ENCODE peak calls at places on chromosomes 2 and 18, in seven cellular contexts. One of them, this sample, is unnamed.

GRCh38 chr2:72619622-72620021 is 206.2 kb downstream of the EXOC6B start:
- DNase-seq in gastrocnemius medialis: no peak
- DNase-seq in esophagus muscularis mucosa: no peak
- DNase-seq in body of pancreas: no peak
- DNase-seq in K562: no peak
- DNase-seq in left lung: no peak
- DNase-seq in Peyer's patch: no peak
- DNase-seq in this sample: no peak

GRCh38 chr2:46446871-46447568 is 32.3 kb upstream of the TMEM247 start:
- DNase-seq in gastrocnemius medialis: no peak
- DNase-seq in Peyer's patch: no peak
- DNase-seq in K562: no peak
- DNase-seq in esophagus muscularis mucosa: peak
- DNase-seq in body of pancreas: no peak
- DNase-seq in left lung: no peak
- DNase-seq in this sample: no peak

GRCh38 chr2:103664690-103665089 is 902.9 kb downstream of the TMEM182 start:
- DNase-seq in body of pancreas: no peak
- DNase-seq in K562: no peak
- DNase-seq in left lung: no peak
- DNase-seq in Peyer's patch: no peak
- DNase-seq in gastrocnemius medialis: no peak
- DNase-seq in esophagus muscularis mucosa: no peak
- DNase-seq in this sample: no peak

GRCh38 chr2:172711110-172711509 is 24.5 kb upstream of the RAPGEF4 start:
- DNase-seq in body of pancreas: no peak
- DNase-seq in esophagus muscularis mucosa: no peak
- DNase-seq in K562: no peak
- DNase-seq in left lung: no peak
- DNase-seq in gastrocnemius medialis: no peak
- DNase-seq in Peyer's patch: no peak
- DNase-seq in this sample: no peak

GRCh38 chr2:119476301-119477117 is 44.9 kb downstream of the TMEM37 start:
- DNase-seq in gastrocnemius medialis: peak
- DNase-seq in Peyer's patch: no peak
- DNase-seq in left lung: peak
- DNase-seq in esophagus muscularis mucosa: no peak
- DNase-seq in K562: peak
- DNase-seq in body of pancreas: peak
- DNase-seq in this sample: peak

GRCh38 chr18:35571138-35571537 is 10.4 kb upstream of the GALNT1 start:
- DNase-seq in gastrocnemius medialis: no peak
- DNase-seq in esophagus muscularis mucosa: no peak
- DNase-seq in Peyer's patch: no peak
- DNase-seq in K562: no peak
- DNase-seq in body of pancreas: no peak
- DNase-seq in left lung: no peak
- DNase-seq in this sample: no peak

GRCh38 chr18:61336766-61337165 is 3.5 kb downstream of the CDH20 start:
- DNase-seq in body of pancreas: no peak
- DNase-seq in K562: no peak
- DNase-seq in left lung: no peak
- DNase-seq in Peyer's patch: no peak
- DNase-seq in gastrocnemius medialis: no peak
- DNase-seq in esophagus muscularis mucosa: no peak
- DNase-seq in this sample: no peak

GRCh38 chr2:48347712-48348111 is 182.2 kb upstream of the STON1 start:
- DNase-seq in gastrocnemius medialis: no peak
- DNase-seq in esophagus muscularis mucosa: no peak
- DNase-seq in left lung: no peak
- DNase-seq in Peyer's patch: no peak
- DNase-seq in K562: no peak
- DNase-seq in body of pancreas: no peak
- DNase-seq in this sample: no peak

GRCh38 chr18:11324956-11325873 is 175.8 kb upstream of the PIEZO2 start:
- DNase-seq in Peyer's patch: no peak
- DNase-seq in left lung: no peak
- DNase-seq in body of pancreas: no peak
- DNase-seq in gastrocnemius medialis: no peak
- DNase-seq in K562: no peak
- DNase-seq in esophagus muscularis mucosa: no peak
- DNase-seq in this sample: no peak

GRCh38 chr2:183112575-183112974 is 11.7 kb upstream of the NUP35 start:
- DNase-seq in Peyer's patch: no peak
- DNase-seq in body of pancreas: no peak
- DNase-seq in K562: no peak
- DNase-seq in left lung: no peak
- DNase-seq in gastrocnemius medialis: no peak
- DNase-seq in esophagus muscularis mucosa: no peak
- DNase-seq in this sample: no peak

GRCh38 chr2:1937066-1937465 is 192.8 kb upstream of the PXDN start:
- DNase-seq in body of pancreas: no peak
- DNase-seq in esophagus muscularis mucosa: no peak
- DNase-seq in gastrocnemius medialis: no peak
- DNase-seq in K562: no peak
- DNase-seq in left lung: no peak
- DNase-seq in Peyer's patch: no peak
- DNase-seq in this sample: no peak

GRCh38 chr18:13791181-13791580 is 32.8 kb upstream of the MC5R start:
- DNase-seq in K562: no peak
- DNase-seq in body of pancreas: no peak
- DNase-seq in esophagus muscularis mucosa: no peak
- DNase-seq in Peyer's patch: no peak
- DNase-seq in gastrocnemius medialis: no peak
- DNase-seq in left lung: no peak
- DNase-seq in this sample: no peak

GRCh38 chr18:62618735-62619134 is 95.9 kb downstream of the ZCCHC2 start:
- DNase-seq in body of pancreas: no peak
- DNase-seq in left lung: no peak
- DNase-seq in gastrocnemius medialis: no peak
- DNase-seq in K562: no peak
- DNase-seq in esophagus muscularis mucosa: no peak
- DNase-seq in Peyer's patch: no peak
- DNase-seq in this sample: no peak

GRCh38 chr18:79611040-79611681 is 68.4 kb upstream of the CTDP1 start:
- DNase-seq in gastrocnemius medialis: no peak
- DNase-seq in esophagus muscularis mucosa: no peak
- DNase-seq in left lung: peak
- DNase-seq in body of pancreas: peak
- DNase-seq in K562: peak
- DNase-seq in Peyer's patch: no peak
- DNase-seq in this sample: no peak

GRCh38 chr2:221133941-221134340 is 438.2 kb downstream of the EPHA4 start:
- DNase-seq in K562: no peak
- DNase-seq in left lung: no peak
- DNase-seq in gastrocnemius medialis: no peak
- DNase-seq in esophagus muscularis mucosa: no peak
- DNase-seq in Peyer's patch: no peak
- DNase-seq in body of pancreas: no peak
- DNase-seq in this sample: no peak

GRCh38 chr2:241258505-241259160 is 56.8 kb downstream of the HDLBP start:
- DNase-seq in K562: no peak
- DNase-seq in gastrocnemius medialis: no peak
- DNase-seq in Peyer's patch: no peak
- DNase-seq in esophagus muscularis mucosa: no peak
- DNase-seq in body of pancreas: no peak
- DNase-seq in left lung: no peak
- DNase-seq in this sample: no peak

GRCh38 chr2:71453404-71454220 is at the start of gene DYSF:
- DNase-seq in K562: peak
- DNase-seq in esophagus muscularis mucosa: peak
- DNase-seq in Peyer's patch: no peak
- DNase-seq in body of pancreas: peak
- DNase-seq in left lung: peak
- DNase-seq in gastrocnemius medialis: peak
- DNase-seq in this sample: peak

GRCh38 chr2:45170191-45170975 is 161.1 kb upstream of the SIX2 start:
- DNase-seq in left lung: no peak
- DNase-seq in K562: no peak
- DNase-seq in Peyer's patch: no peak
- DNase-seq in esophagus muscularis mucosa: no peak
- DNase-seq in body of pancreas: no peak
- DNase-seq in gastrocnemius medialis: no peak
- DNase-seq in this sample: no peak

GRCh38 chr18:57775937-57776336 is 27.2 kb downstream of the ATP8B1 start:
- DNase-seq in gastrocnemius medialis: no peak
- DNase-seq in esophagus muscularis mucosa: no peak
- DNase-seq in K562: no peak
- DNase-seq in body of pancreas: no peak
- DNase-seq in left lung: no peak
- DNase-seq in Peyer's patch: no peak
- DNase-seq in this sample: no peak

GRCh38 chr2:26011990-26012856 is 21.7 kb upstream of the RAB10 start:
- DNase-seq in gastrocnemius medialis: peak
- DNase-seq in esophagus muscularis mucosa: no peak
- DNase-seq in body of pancreas: peak
- DNase-seq in K562: peak
- DNase-seq in left lung: peak
- DNase-seq in Peyer's patch: peak
- DNase-seq in this sample: no peak

GRCh38 chr2:60565472-60565871 is 12.0 kb upstream of the BCL11A start:
- DNase-seq in gastrocnemius medialis: no peak
- DNase-seq in left lung: no peak
- DNase-seq in K562: no peak
- DNase-seq in Peyer's patch: no peak
- DNase-seq in body of pancreas: no peak
- DNase-seq in esophagus muscularis mucosa: no peak
- DNase-seq in this sample: no peak

GRCh38 chr2:43400508-43400907 is 174.1 kb upstream of the ZFP36L2 start:
- DNase-seq in Peyer's patch: no peak
- DNase-seq in gastrocnemius medialis: no peak
- DNase-seq in esophagus muscularis mucosa: no peak
- DNase-seq in K562: no peak
- DNase-seq in left lung: no peak
- DNase-seq in body of pancreas: no peak
- DNase-seq in this sample: no peak
- TF ChIP-seq CTCF in Peyer's patch: no peak
- TF ChIP-seq CTCF in gastrocnemius medialis: no peak
- TF ChIP-seq CTCF in esophagus muscularis mucosa: peak
- TF ChIP-seq CTCF in K562: no peak
- TF ChIP-seq CTCF in left lung: no peak
- TF ChIP-seq CTCF in body of pancreas: no peak
- TF ChIP-seq CTCF in this sample: no peak

DNA sequence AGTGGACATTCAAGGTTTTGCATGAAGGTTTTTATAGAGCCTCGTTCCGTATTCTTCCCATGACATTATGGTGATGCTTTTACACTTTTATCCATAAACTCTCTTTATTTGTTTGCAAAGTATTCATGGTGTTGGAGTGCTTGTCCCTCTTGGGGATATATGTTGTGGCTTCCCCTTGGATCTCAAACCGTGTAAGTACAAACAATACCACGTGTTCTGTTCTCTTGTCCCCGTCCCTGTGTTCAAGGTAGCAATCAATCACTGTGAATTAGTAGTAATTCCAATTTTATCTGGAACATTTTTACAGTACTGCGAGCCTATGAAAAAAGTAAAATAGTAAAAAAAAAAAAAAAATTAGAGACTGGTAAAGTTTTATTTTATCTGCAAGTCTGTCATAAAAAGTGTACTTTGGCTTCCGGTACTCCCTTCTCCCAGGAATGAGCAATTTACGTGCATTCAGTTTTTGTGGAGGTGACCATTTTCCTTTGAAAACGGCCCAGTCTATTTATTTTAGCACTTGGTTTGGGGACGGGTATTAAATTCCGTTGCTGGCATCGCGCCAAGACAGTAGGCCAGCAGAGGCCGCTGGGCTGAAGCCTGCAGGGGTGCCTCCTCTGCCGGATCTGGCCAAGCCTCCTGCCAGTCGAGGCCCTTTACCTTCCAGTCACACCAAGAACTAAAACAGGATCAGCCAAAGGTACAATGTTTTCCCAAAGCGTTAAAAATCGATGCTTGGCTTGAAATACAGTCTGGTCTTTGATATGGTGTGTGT is 175.7 kb downstream of the SOCS6 start:
- DNase-seq in body of pancreas: peak
- DNase-seq in esophagus muscularis mucosa: no peak
- DNase-seq in K562: peak
- DNase-seq in Peyer's patch: peak
- DNase-seq in gastrocnemius medialis: peak
- DNase-seq in left lung: peak
- DNase-seq in this sample: peak
- TF ChIP-seq CTCF in body of pancreas: peak
- TF ChIP-seq CTCF in esophagus muscularis mucosa: no peak
- TF ChIP-seq CTCF in K562: peak
- TF ChIP-seq CTCF in Peyer's patch: no peak
- TF ChIP-seq CTCF in gastrocnemius medialis: no peak
- TF ChIP-seq CTCF in left lung: peak
- TF ChIP-seq CTCF in this sample: no peak

GRCh38 chr2:21656330-21657075 is 532.7 kb downstream of the TDRD15 start:
- DNase-seq in esophagus muscularis mucosa: peak
- DNase-seq in gastrocnemius medialis: no peak
- DNase-seq in body of pancreas: no peak
- DNase-seq in Peyer's patch: no peak
- DNase-seq in left lung: no peak
- DNase-seq in K562: no peak
- DNase-seq in this sample: no peak
- TF ChIP-seq CTCF in esophagus muscularis mucosa: no peak
- TF ChIP-seq CTCF in gastrocnemius medialis: no peak
- TF ChIP-seq CTCF in body of pancreas: no peak
- TF ChIP-seq CTCF in Peyer's patch: no peak
- TF ChIP-seq CTCF in left lung: no peak
- TF ChIP-seq CTCF in K562: no peak
- TF ChIP-seq CTCF in this sample: no peak

GRCh38 chr2:43239981-43240761 is 13.8 kb upstream of the ZFP36L2 start:
- DNase-seq in left lung: no peak
- DNase-seq in Peyer's patch: no peak
- DNase-seq in esophagus muscularis mucosa: no peak
- DNase-seq in K562: peak
- DNase-seq in gastrocnemius medialis: no peak
- DNase-seq in body of pancreas: no peak
- DNase-seq in this sample: no peak
- TF ChIP-seq CTCF in left lung: no peak
- TF ChIP-seq CTCF in Peyer's patch: no peak
- TF ChIP-seq CTCF in esophagus muscularis mucosa: no peak
- TF ChIP-seq CTCF in K562: peak
- TF ChIP-seq CTCF in gastrocnemius medialis: no peak
- TF ChIP-seq CTCF in body of pancreas: no peak
- TF ChIP-seq CTCF in this sample: no peak

GRCh38 chr2:122193622-122194021 is 438.2 kb downstream of the TSN start:
- DNase-seq in esophagus muscularis mucosa: no peak
- DNase-seq in gastrocnemius medialis: no peak
- DNase-seq in body of pancreas: no peak
- DNase-seq in Peyer's patch: no peak
- DNase-seq in left lung: no peak
- DNase-seq in K562: peak
- DNase-seq in this sample: no peak

GRCh38 chr2:122186761-122187222 is 431.3 kb downstream of the TSN start:
- DNase-seq in esophagus muscularis mucosa: no peak
- DNase-seq in K562: no peak
- DNase-seq in left lung: no peak
- DNase-seq in body of pancreas: no peak
- DNase-seq in Peyer's patch: no peak
- DNase-seq in gastrocnemius medialis: no peak
- DNase-seq in this sample: no peak

GRCh38 chr2:122194546-122194945 is 439.1 kb downstream of the TSN start:
- DNase-seq in K562: no peak
- DNase-seq in left lung: no peak
- DNase-seq in esophagus muscularis mucosa: no peak
- DNase-seq in gastrocnemius medialis: no peak
- DNase-seq in body of pancreas: no peak
- DNase-seq in Peyer's patch: no peak
- DNase-seq in this sample: no peak

GRCh38 chr2:122191331-122191730 is 435.9 kb downstream of the TSN start:
- DNase-seq in Peyer's patch: no peak
- DNase-seq in left lung: no peak
- DNase-seq in K562: peak
- DNase-seq in body of pancreas: peak
- DNase-seq in esophagus muscularis mucosa: no peak
- DNase-seq in gastrocnemius medialis: no peak
- DNase-seq in this sample: peak
- TF ChIP-seq CTCF in Peyer's patch: no peak
- TF ChIP-seq CTCF in left lung: peak
- TF ChIP-seq CTCF in K562: peak
- TF ChIP-seq CTCF in body of pancreas: peak
- TF ChIP-seq CTCF in esophagus muscularis mucosa: no peak
- TF ChIP-seq CTCF in gastrocnemius medialis: no peak
- TF ChIP-seq CTCF in this sample: peak

This sample was measured in mesothelial cell of epicardium.